ENCODE peak calls at places on chromosomes 12 and 14, in eight cellular contexts. P, V, C, F, W, J, O and K are unnamed samples.

GRCh38 chr12:65958456-65958855 is 134.2 kb downstream of the HMGA2 start:
- DNase-seq in C (no peak), P (no peak), O (no peak), F (no peak), J (no peak), W (no peak), V (no peak), K (no peak)

GRCh38 chr14:76829016-76829365 is 2.8 kb downstream of the LRRC74A start:
- DNase-seq in O (no peak), F (no peak), W (no peak), J (no peak), C (no peak), V (no peak), P (no peak), K (no peak)

GRCh38 chr14:88168498-88169165 is 154.4 kb downstream of the KCNK10 start:
- DNase-seq in F (peak; percentile 0), O (peak; percentile 10), J (peak; percentile 16), C (peak; percentile 25), P (peak; percentile 39), W (peak; percentile 58), V (no peak), K (peak; percentile 47)

GRCh38 chr12:5035618-5036017 is 8.1 kb upstream of the KCNA5 start:
- DNase-seq in V (no peak), W (no peak), J (no peak), O (no peak), F (no peak), P (no peak), C (no peak), K (no peak)

GRCh38 chr12:106282457-106283097 is 20.0 kb upstream of the TCP11L2 start:
- DNase-seq in F (peak; percentile 72), C (peak; percentile 65), O (peak; percentile 8), W (peak; percentile 30), J (peak; percentile 52), P (peak; percentile 26), V (no peak), K (peak; percentile 56)

GRCh38 chr12:52659395-52659794 is 7.4 kb upstream of the KRT2 start:
- DNase-seq in F (no peak), P (no peak), V (no peak), J (no peak), O (no peak), C (no peak), W (no peak), K (no peak)

GRCh38 chr12:96091833-96092232 is 56.4 kb upstream of the LTA4H start:
- DNase-seq in C (no peak), V (no peak), F (no peak), J (no peak), P (no peak), O (no peak), W (peak; percentile 13), K (peak; percentile 24)

GRCh38 chr14:90675399-90675798 is 140.8 kb downstream of the TTC7B start:
- DNase-seq in F (peak; percentile 62), C (peak; percentile 72), P (no peak), V (no peak), O (no peak), J (peak; percentile 97), W (no peak), K (no peak)

GRCh38 chr14:95662376-95663186 is 23.6 kb upstream of the TCL1B start:
- DNase-seq in C (peak; percentile 2), V (no peak), P (no peak), W (no peak), O (no peak), J (no peak), F (no peak), K (no peak)

GRCh38 chr12:39341179-39341578 is 101.7 kb downstream of the KIF21A start:
- DNase-seq in O (no peak), F (no peak), W (no peak), P (no peak), J (no peak), V (no peak), C (peak; percentile 2), K (no peak)

GRCh38 chr12:47652491-47653234 is 53.2 kb downstream of the RPAP3 start:
- DNase-seq in V (no peak), J (no peak), C (no peak), P (no peak), O (no peak), F (no peak), W (no peak), K (no peak)

GRCh38 chr12:105218434-105218833 is 17.5 kb downstream of the APPL2 start:
- DNase-seq in C (peak; percentile 42), W (no peak), J (no peak), F (no peak), O (no peak), P (no peak), V (no peak), K (no peak)

GRCh38 chr12:115574831-115575230 is 702.7 kb downstream of the MED13L start:
- DNase-seq in O (no peak), P (no peak), F (no peak), C (no peak), J (no peak), V (no peak), W (no peak), K (no peak)